ENCODE peak calls at places on chromosomes 13 and 19, in ten cellular contexts. C, R, G, B, H, N, U, P, A and D are unnamed samples.
A peak's percentile ranks its signal among the peaks of the same experiment; 100 is the strongest.

GRCh38 chr13:27919934-27920676 is at the start of gene PDX1:
- DNase-seq in C (peak; percentile 21), R (no peak), G (no peak), B (no peak), H (peak; percentile 77), N (peak; percentile 89), U (no peak), P (peak; percentile 56), A (peak; percentile 70), D (no peak)

GRCh38 chr13:30789360-30789862 is 54.1 kb downstream of the ALOX5AP start:
- DNase-seq in C (no peak), R (no peak), G (no peak), B (no peak), H (no peak), N (no peak), U (no peak), P (no peak), A (no peak), D (no peak)

GRCh38 chr13:33859691-33860303 is 41.8 kb downstream of the RFC3 start:
- DNase-seq in C (no peak), R (no peak), G (no peak), B (no peak), H (no peak), N (no peak), U (no peak), P (no peak), A (no peak), D (no peak)

GRCh38 chr19:40610396-40611064 is 9.4 kb downstream of the LTBP4 start:
- DNase-seq in C (peak; percentile 67), R (no peak), G (peak; percentile 37), B (no peak), H (peak; percentile 96), N (peak; percentile 70), U (no peak), P (peak; percentile 73), A (peak; percentile 77), D (peak; percentile 79)

GRCh38 chr19:55777528-55777927 is 8.6 kb downstream of the RFPL4AL1 start:
- DNase-seq in C (no peak), R (no peak), G (no peak), B (no peak), H (no peak), N (no peak), U (no peak), P (peak; percentile 14), A (no peak), D (no peak)

GRCh38 chr13:29483211-29483610 is 112.3 kb downstream of the SLC7A1 start:
- DNase-seq in C (peak; percentile 95), R (no peak), G (no peak), B (no peak), H (no peak), N (peak; percentile 49), U (no peak), P (no peak), A (peak; percentile 86), D (no peak)

GRCh38 chr13:46983881-46984280 is 87.0 kb upstream of the HTR2A start:
- DNase-seq in C (no peak), R (no peak), G (no peak), B (no peak), H (no peak), N (no peak), U (no peak), P (no peak), A (no peak), D (no peak)

GRCh38 chr13:31967155-31967554 is 64.4 kb upstream of the FRY start:
- DNase-seq in C (no peak), R (no peak), G (no peak), B (no peak), H (no peak), N (no peak), U (no peak), P (no peak), A (no peak), D (no peak)

GRCh38 chr19:46919324-46919723 is 58.5 kb downstream of the ARHGAP35 start:
- DNase-seq in C (no peak), R (no peak), G (no peak), B (no peak), H (no peak), N (no peak), U (no peak), P (no peak), A (no peak), D (no peak)

GRCh38 chr19:10305139-10305806 is 4.3 kb downstream of the ZGLP1 start:
- DNase-seq in C (no peak), R (no peak), G (no peak), B (no peak), H (no peak), N (no peak), U (no peak), P (peak; percentile 27), A (no peak), D (peak; percentile 34)

GRCh38 chr19:46365561-46365960 is 18.7 kb downstream of the PPP5C start:
- DNase-seq in C (no peak), R (no peak), G (no peak), B (no peak), H (peak; percentile 29), N (no peak), U (no peak), P (no peak), A (no peak), D (no peak)

GRCh38 chr19:44748426-44749254 is at the start of gene BCL3:
- DNase-seq in C (peak; percentile 80), R (no peak), G (peak; percentile 74), B (peak; percentile 40), H (peak; percentile 93), N (peak; percentile 70), U (peak; percentile 89), P (peak; percentile 90), A (peak; percentile 80), D (peak; percentile 72)

DNA sequence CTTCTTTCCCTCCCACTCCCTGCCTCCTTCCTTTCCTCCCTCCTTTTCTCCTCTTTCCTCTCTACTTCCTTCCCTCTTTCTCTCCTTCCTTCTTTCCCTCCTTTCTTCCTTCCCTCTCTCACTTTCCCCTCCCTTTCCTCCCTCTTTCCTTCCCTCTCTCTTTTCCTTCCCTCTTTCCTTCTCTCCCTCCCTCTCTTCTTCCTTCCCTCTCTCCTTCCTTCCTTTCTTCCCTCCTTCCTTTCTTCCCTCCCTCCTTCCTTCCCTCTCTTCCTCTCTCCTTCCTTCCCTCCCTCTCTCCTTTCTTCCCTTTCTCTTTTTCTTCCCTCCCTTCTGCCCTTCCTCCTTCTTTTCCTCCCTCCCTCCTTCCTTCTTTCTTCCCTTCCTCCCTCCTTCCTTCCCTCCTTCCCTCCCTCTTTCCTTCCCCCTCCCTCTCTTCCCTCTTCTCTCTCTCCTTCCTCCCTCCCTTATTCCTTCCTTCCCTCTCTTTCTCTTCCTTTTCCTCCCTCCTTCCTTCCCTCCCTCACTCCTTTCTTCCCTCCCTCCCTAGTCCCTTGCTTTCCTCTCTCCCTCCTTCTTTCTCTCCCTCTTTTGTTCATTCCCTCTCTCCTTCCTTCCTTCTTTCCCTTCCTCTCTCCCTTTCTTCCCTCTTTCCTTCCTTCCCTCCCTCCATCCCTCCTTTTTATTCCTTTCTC is 443.9 kb downstream of the ZNF536 start:
- DNase-seq in C (no peak), R (no peak), G (no peak), B (no peak), H (no peak), N (no peak), U (no peak), P (no peak), A (no peak), D (no peak)
- TF ChIP-seq POLR2A in C (no peak), R (no peak), G (no peak), B (no peak), H (no peak), N (no peak), U (no peak), P (no peak), A (no peak), D (no peak)

GRCh38 chr19:5953034-5953589 is 24.8 kb downstream of the RANBP3 start:
- DNase-seq in C (no peak), R (no peak), G (no peak), B (peak; percentile 31), H (no peak), N (no peak), U (no peak), P (no peak), A (no peak), D (no peak)
- H3K4me3 ChIP-seq in C (no peak overlapping the region), R (no peak overlapping the region), G (no peak overlapping the region), B (no peak overlapping the region), H (no peak overlapping the region), N (no peak overlapping the region), U (no peak overlapping the region), P (no peak overlapping the region), A (no peak overlapping the region), D (no peak overlapping the region)

DNA sequence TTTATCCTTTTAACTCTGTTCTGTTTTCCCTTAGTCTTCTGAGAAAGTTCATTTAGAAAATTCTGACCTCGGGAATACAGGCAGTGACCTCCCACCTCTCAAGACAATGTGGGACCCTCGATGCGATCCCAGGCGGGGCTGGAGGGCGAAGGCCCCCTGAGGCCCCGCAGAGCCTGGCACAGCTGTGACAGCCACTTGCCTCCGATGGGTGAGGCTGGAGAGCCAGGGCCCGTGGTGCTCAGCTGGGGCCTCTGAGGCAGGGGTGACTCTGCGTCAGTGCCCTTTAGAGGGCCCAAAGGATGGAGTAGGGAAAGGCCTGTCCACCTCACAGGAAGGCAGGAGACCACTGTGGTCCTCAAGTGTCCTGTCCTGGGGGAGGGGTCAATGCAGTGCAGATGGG is 10.3 kb downstream of the GJA3 start:
- DNase-seq in C (no peak), R (no peak), G (no peak), B (no peak), H (no peak), N (no peak), U (no peak), P (no peak), A (no peak), D (no peak)
- TF ChIP-seq POLR2A in C (no peak), R (no peak), G (no peak), B (no peak), H (no peak), N (no peak), U (no peak), P (no peak), A (no peak), D (no peak)

DNA sequence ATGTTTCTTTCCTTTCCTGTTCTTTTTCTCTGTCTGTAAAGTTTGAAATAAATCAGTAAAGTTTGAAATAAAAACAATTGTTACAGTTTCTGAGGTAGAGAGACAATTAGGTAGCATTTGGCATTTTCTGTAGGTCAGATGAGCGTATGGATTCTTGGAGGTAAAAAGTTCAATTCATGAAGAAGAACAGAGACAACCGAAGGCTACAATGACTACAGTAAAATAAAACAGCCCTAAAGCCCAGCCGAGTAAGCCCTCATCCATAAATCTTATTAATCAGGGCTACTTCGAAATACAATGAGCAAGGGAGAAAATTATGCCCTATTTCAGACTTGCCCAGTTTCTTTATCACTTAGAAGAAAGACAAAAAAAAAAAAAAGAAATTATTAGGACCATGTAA is 941.9 kb upstream of the SLC10A2 start:
- DNase-seq in C (no peak), R (no peak), G (no peak), B (no peak), H (no peak), N (no peak), U (no peak), P (no peak), A (no peak), D (no peak)
- H3K4me3 ChIP-seq in C (no peak overlapping the region), R (no peak overlapping the region), G (no peak overlapping the region), B (no peak overlapping the region), H (no peak overlapping the region), N (no peak overlapping the region), U (no peak overlapping the region), P (no peak overlapping the region), A (no peak overlapping the region), D (no peak overlapping the region)